ENCODE peak calls at places on chromosomes 7 and 10, in five cellular contexts. M is MM.1S, Z is body of pancreas, O is WTC11, J is upper lobe of left lung. Y is an unnamed sample.

GRCh38 chr7:66261941-66262340 is 56.8 kb downstream of the TPST1 start:
- DNase-seq in O (no peak), Z (no peak), J (no peak), M (no peak), Y (no peak)

GRCh38 chr10:75400769-75401568 is 595 bp downstream of the ZNF503 start:
- DNase-seq in Z (peak), M (peak), J (peak), O (peak), Y (no peak)

GRCh38 chr10:93481931-93482834 is at the start of gene MYOF:
- DNase-seq in M (peak), O (peak), J (peak), Z (peak), Y (no peak)

GRCh38 chr10:6141296-6142151 is 52.7 kb downstream of the RBM17 start:
- DNase-seq in O (no peak), M (peak), Z (no peak), J (peak), Y (no peak)

GRCh38 chr10:96089670-96090462 is 40.2 kb upstream of the ZNF518A start:
- DNase-seq in M (peak), O (peak), Z (peak), J (peak), Y (peak)

GRCh38 chr7:44278451-44279161 is 46.8 kb downstream of the CAMK2B start:
- DNase-seq in O (peak), M (no peak), J (peak), Z (peak), Y (no peak)

GRCh38 chr10:15744217-15744865 is 24.6 kb upstream of the ITGA8 start:
- DNase-seq in Z (peak), M (peak), J (no peak), O (peak), Y (no peak)

GRCh38 chr7:45082831-45083331 is 5.9 kb downstream of the NACAD start:
- DNase-seq in Z (no peak), J (no peak), M (no peak), O (no peak), Y (no peak)

GRCh38 chr10:120475844-120476791 is 19.1 kb downstream of the PLPP4 start:
- DNase-seq in Z (no peak), M (no peak), O (no peak), J (no peak), Y (no peak)

GRCh38 chr10:10782603-10783002 is 235.1 kb upstream of the CELF2 start:
- DNase-seq in O (no peak), M (no peak), J (no peak), Z (no peak), Y (no peak)

GRCh38 chr7:16504019-16504418 is 22.6 kb upstream of the LRRC72 start:
- DNase-seq in J (no peak), O (no peak), Z (no peak), M (no peak), Y (no peak)

GRCh38 chr10:89163265-89163995 is 43.7 kb downstream of the CH25H start:
- DNase-seq in J (no peak), O (no peak), M (peak), Z (peak), Y (no peak)

GRCh38 chr7:104795616-104796398 is 218.2 kb upstream of the KMT2E start:
- DNase-seq in J (no peak), O (no peak), Z (no peak), M (no peak), Y (no peak)

GRCh38 chr7:68733219-68734143 is 864.8 kb upstream of the AUTS2 start:
- DNase-seq in M (no peak), O (no peak), J (no peak), Z (no peak), Y (no peak)

GRCh38 chr10:67668448-67668847 is 27.5 kb downstream of the CTNNA3 start:
- DNase-seq in M (no peak), O (no peak), J (no peak), Z (no peak), Y (no peak)

GRCh38 chr10:9781681-9782080 is 1236.0 kb upstream of the CELF2 start:
- DNase-seq in J (no peak), Z (no peak), M (no peak), O (no peak), Y (no peak)

GRCh38 chr7:70738080-70738479 is 393.9 kb upstream of the GALNT17 start:
- DNase-seq in Z (no peak), J (no peak), M (no peak), O (no peak), Y (no peak)

GRCh38 chr10:116627386-116627933 is 6.7 kb downstream of the PNLIPRP2 start:
- DNase-seq in M (no peak), Z (peak), J (peak), O (peak), Y (no peak)

GRCh38 chr10:48465860-48466521 is 138.9 kb downstream of the ARHGAP22 start:
- DNase-seq in M (no peak), J (peak), Z (peak), O (no peak), Y (peak)

GRCh38 chr10:29877798-29878491 is 181.4 kb downstream of the JCAD start:
- DNase-seq in J (no peak), Z (peak), M (no peak), O (no peak), Y (no peak)

GRCh38 chr7:39428221-39428620 is 138.0 kb upstream of the YAE1 start:
- DNase-seq in Z (no peak), O (no peak), J (no peak), M (no peak), Y (no peak)

GRCh38 chr7:148802101-148802493 is 82.0 kb downstream of the EZH2 start:
- DNase-seq in M (no peak), Z (no peak), J (no peak), O (no peak), Y (no peak)

GRCh38 chr7:41832936-41833335 is 130.0 kb upstream of the INHBA start:
- DNase-seq in J (no peak), M (no peak), O (no peak), Z (no peak), Y (no peak)

GRCh38 chr7:110224643-110225042 is 866.3 kb upstream of the LRRN3 start:
- DNase-seq in O (no peak), J (no peak), Z (peak), M (no peak), Y (no peak)

GRCh38 chr7:47337531-47337930 is 244.4 kb downstream of the TNS3 start:
- DNase-seq in Z (no peak), M (no peak), O (peak), J (no peak), Y (no peak)

GRCh38 chr7:138499340-138499739 is 39.3 kb downstream of the TRIM24 start:
- DNase-seq in M (no peak), Z (no peak), O (no peak), J (no peak), Y (no peak)

GRCh38 chr7:105205592-105206211 is 183.0 kb downstream of the SRPK2 start:
- DNase-seq in Z (no peak), O (no peak), J (no peak), M (no peak), Y (no peak)

GRCh38 chr10:3775671-3776551 is 9.1 kb downstream of the KLF6 start:
- DNase-seq in O (peak), Z (peak), M (no peak), J (no peak), Y (no peak)

GRCh38 chr7:149130572-149131198 is 4.6 kb upstream of the ZNF425 start:
- DNase-seq in Z (no peak), O (no peak), J (no peak), M (no peak), Y (no peak)

GRCh38 chr10:62121197-62121550 is 147.5 kb downstream of the RTKN2 start:
- DNase-seq in J (no peak), Z (no peak), M (no peak), O (no peak), Y (no peak)

GRCh38 chr7:45401851-45402250 is 172.3 kb upstream of the ADCY1 start:
- DNase-seq in O (no peak), J (no peak), M (no peak), Z (no peak), Y (no peak)

GRCh38 chr10:73768881-73769280 is 13.0 kb upstream of the CHCHD1 start:
- DNase-seq in M (no peak), J (no peak), O (peak), Z (no peak), Y (peak)

GRCh38 chr10:25206693-25207414 is 32.1 kb downstream of the GPR158 start:
- DNase-seq in M (no peak), Z (no peak), O (no peak), J (no peak), Y (no peak)

GRCh38 chr7:35593896-35594295 is 101.0 kb downstream of the HERPUD2 start:
- DNase-seq in O (peak), J (no peak), M (no peak), Z (no peak), Y (no peak)
- TF ChIP-seq CTCF in O (peak), J (no peak), M (peak), Z (no peak), Y (no peak)

GRCh38 chr7:95796617-95797016 is 24.3 kb downstream of the DYNC1I1 start:
- DNase-seq in Z (no peak), J (no peak), M (no peak), O (no peak), Y (no peak)

GRCh38 chr7:95800787-95801186 is 28.4 kb downstream of the DYNC1I1 start:
- DNase-seq in J (no peak), O (no peak), M (no peak), Z (no peak), Y (no peak)

GRCh38 chr7:95798401-95798930 is 26.1 kb downstream of the DYNC1I1 start:
- DNase-seq in Z (no peak), M (no peak), O (no peak), J (no peak), Y (no peak)

GRCh38 chr7:95793658-95794057 is 21.3 kb downstream of the DYNC1I1 start:
- DNase-seq in Z (no peak), M (no peak), J (no peak), O (no peak), Y (no peak)

GRCh38 chr7:95794917-95795515 is 22.7 kb downstream of the DYNC1I1 start:
- DNase-seq in O (no peak), J (no peak), M (peak), Z (no peak), Y (no peak)
- TF ChIP-seq CTCF in O (peak), J (no peak), M (peak), Z (peak), Y (no peak)

GRCh38 chr10:86229811-86230409 is 136.7 kb downstream of the GRID1 start:
- DNase-seq in J (no peak), M (no peak), O (no peak), Z (no peak), Y (no peak)
- TF ChIP-seq CTCF in J (no peak), M (no peak), O (no peak), Z (no peak), Y (no peak)

GRCh38 chr7:133344275-133344674 is 91.4 kb downstream of the EXOC4 start:
- DNase-seq in Z (no peak), J (no peak), O (no peak), M (no peak), Y (no peak)
- TF ChIP-seq CTCF in Z (no peak), J (no peak), O (no peak), M (peak), Y (no peak)

GRCh38 chr10:100340948-100341847 is 5.8 kb upstream of the SCD start:
- DNase-seq in M (no peak), Z (no peak), O (no peak), J (no peak), Y (no peak)
- TF ChIP-seq CTCF in M (no peak), Z (no peak), O (no peak), J (peak), Y (no peak)

GRCh38 chr10:7826971-7827370 is 8.7 kb downstream of the TAF3 start:
- DNase-seq in J (no peak), Z (peak), O (no peak), M (no peak), Y (no peak)
- TF ChIP-seq CTCF in J (no peak), Z (no peak), O (no peak), M (no peak), Y (no peak)

GRCh38 chr10:132411561-132412253 is 14.7 kb downstream of the PWWP2B start:
- DNase-seq in O (no peak), M (no peak), Z (peak), J (peak), Y (no peak)
- TF ChIP-seq CTCF in O (no peak), M (no peak), Z (no peak), J (no peak), Y (no peak)

GRCh38 chr10:123502983-123503382 is 163.2 kb upstream of the GPR26 start:
- DNase-seq in M (peak), Z (no peak), O (no peak), J (no peak), Y (no peak)
- TF ChIP-seq CTCF in M (peak), Z (no peak), O (no peak), J (no peak), Y (no peak)

DNA sequence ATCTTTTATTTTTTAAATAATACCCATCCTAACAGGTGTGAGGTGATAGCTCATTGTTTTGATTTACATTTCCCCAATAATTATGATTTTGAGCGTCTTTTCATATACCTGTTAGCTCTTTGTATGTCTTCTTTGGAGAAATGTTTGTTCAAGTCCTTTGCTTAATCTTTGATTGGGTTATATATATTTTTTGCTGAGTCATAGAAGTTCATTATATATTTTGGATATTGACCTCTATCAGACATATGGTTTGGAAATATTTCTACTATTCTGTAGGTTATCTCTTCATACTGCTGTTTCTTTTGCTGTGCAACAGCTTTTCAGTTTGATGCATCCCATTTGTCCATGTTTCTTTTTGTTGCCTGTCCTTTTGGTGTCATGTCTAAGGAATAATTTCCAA is 23.6 kb upstream of the HYAL4 start:
- DNase-seq in O (no peak), J (no peak), Z (no peak), M (no peak), Y (no peak)
- TF ChIP-seq CTCF in O (no peak), J (no peak), Z (no peak), M (no peak), Y (no peak)

GRCh38 chr7:74051629-74052410 is 23.8 kb downstream of the ELN start:
- DNase-seq in J (no peak), Z (peak), O (peak), M (peak), Y (no peak)
- TF ChIP-seq CTCF in J (no peak), Z (no peak), O (peak), M (peak), Y (no peak)